ENCODE peak calls at places on chromosomes 1 and 21, in seven cellular contexts. T is esophagus muscularis mucosa, Q is osteoblast, J is A549, D is Panc1, R is adrenal gland, V is pancreas. U is an unnamed sample.

GRCh38 chr1:196115641-196116040 is 492.6 kb downstream of the KCNT2 start:
- DNase-seq in T (no peak), Q (peak; percentile 25), J (no peak), D (no peak), R (peak; percentile 44), V (peak; percentile 5), U (no peak)

GRCh38 chr1:29455781-29456180 is 219.5 kb downstream of the PTPRU start:
- DNase-seq in T (no peak), Q (peak; percentile 36), J (no peak), D (no peak), R (no peak), V (no peak), U (no peak)

GRCh38 chr1:225612265-225612664 is 40.7 kb downstream of the ENAH start:
- DNase-seq in T (no peak), Q (no peak), J (no peak), D (no peak), R (no peak), V (no peak), U (no peak)

GRCh38 chr1:184755226-184756065 is 788 bp upstream of the EDEM3 start:
- DNase-seq in T (no peak), Q (peak; percentile 22), J (peak; percentile 7), D (peak; percentile 5), R (no peak), V (no peak), U (peak; percentile 49)

GRCh38 chr1:98940680-98941079 is 64.0 kb downstream of the PLPPR5 start:
- DNase-seq in T (no peak), Q (peak; percentile 73), J (no peak), D (no peak), R (no peak), V (no peak), U (no peak)

GRCh38 chr1:1759456-1760344 is 18.6 kb downstream of the NADK start:
- DNase-seq in T (no peak), Q (peak; percentile 21), J (no peak), D (no peak), R (peak; percentile 39), V (no peak), U (peak; percentile 81)

GRCh38 chr21:41375875-41376274 is 14.0 kb downstream of the MX2 start:
- DNase-seq in T (no peak), Q (no peak), J (no peak), D (no peak), R (no peak), V (no peak), U (no peak)

GRCh38 chr1:41365772-41366427 is 4.7 kb downstream of the FOXO6 start:
- DNase-seq in T (no peak), Q (peak; percentile 82), J (no peak), D (no peak), R (no peak), V (no peak), U (no peak)

GRCh38 chr1:240562111-240562590 is 49.8 kb downstream of the GREM2 start:
- DNase-seq in T (no peak), Q (no peak), J (no peak), D (no peak), R (no peak), V (no peak), U (no peak)

GRCh38 chr1:229229137-229229720 is 41.7 kb upstream of the RAB4A start:
- DNase-seq in T (no peak), Q (no peak), J (peak; percentile 60), D (no peak), R (no peak), V (peak; percentile 42), U (no peak)

GRCh38 chr1:202192770-202193613 is 607 bp upstream of the LGR6 start:
- DNase-seq in T (no peak), Q (peak; percentile 97), J (peak; percentile 64), D (no peak), R (peak; percentile 67), V (peak; percentile 28), U (peak; percentile 82)

GRCh38 chr1:17596651-17597509 is 57.4 kb downstream of the ARHGEF10L start:
- DNase-seq in T (no peak), Q (peak; percentile 63), J (no peak), D (no peak), R (no peak), V (no peak), U (peak; percentile 90)

GRCh38 chr21:34630536-34631143 is 15.7 kb upstream of the RCAN1 start:
- DNase-seq in T (no peak), Q (peak; percentile 80), J (peak; percentile 41), D (peak; percentile 42), R (no peak), V (peak; percentile 24), U (no peak)

GRCh38 chr1:47590523-47591225 is 152.8 kb downstream of the FOXD2 start:
- DNase-seq in T (peak; percentile 84), Q (no peak), J (no peak), D (no peak), R (no peak), V (no peak), U (no peak)

GRCh38 chr1:112508242-112509004 is at the start of gene WNT2B:
- DNase-seq in T (no peak), Q (peak; percentile 90), J (peak; percentile 24), D (no peak), R (no peak), V (peak; percentile 24), U (peak; percentile 69)

GRCh38 chr1:82000221-82000620 is 199.5 kb downstream of the ADGRL2 start:
- DNase-seq in T (no peak), Q (no peak), J (no peak), D (no peak), R (no peak), V (no peak), U (no peak)

GRCh38 chr1:214719207-214719606 is 116.2 kb downstream of the CENPF start:
- DNase-seq in T (no peak), Q (no peak), J (no peak), D (no peak), R (no peak), V (no peak), U (no peak)

DNA sequence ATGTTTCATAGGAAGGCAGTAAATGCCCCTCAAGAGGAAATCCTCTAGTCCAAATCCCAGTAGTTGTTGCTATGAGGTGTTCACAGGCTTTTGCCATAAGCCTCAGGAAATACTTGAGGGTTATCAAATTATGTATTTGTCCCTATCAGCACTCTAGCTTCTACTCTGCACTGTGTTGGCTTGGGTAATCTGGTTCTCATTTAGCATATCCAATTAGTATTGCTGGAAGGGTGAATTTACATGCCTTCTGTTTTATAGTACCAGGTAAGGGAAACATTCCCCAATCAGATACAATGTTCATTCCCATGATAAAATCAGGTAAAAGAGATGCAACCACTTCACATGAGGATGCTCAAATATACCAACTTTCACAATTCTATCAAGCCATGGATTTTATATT is 211.2 kb downstream of the S1PR1 start:
- DNase-seq in T (no peak), Q (no peak), J (no peak), D (no peak), R (no peak), V (no peak), U (no peak)
- H3K4me3 ChIP-seq in T (no peak overlapping the region), Q (no peak overlapping the region), J (no peak overlapping the region), D (no peak overlapping the region), R (no peak overlapping the region), V (no peak overlapping the region), U (no peak overlapping the region)

GRCh38 chr1:235809949-235810348 is 56.8 kb downstream of the LYST start:
- DNase-seq in T (no peak), Q (no peak), J (no peak), D (no peak), R (no peak), V (no peak), U (no peak)
- TF ChIP-seq CTCF in T (no peak), Q (no peak), J (no peak), D (no peak), R (no peak), V (no peak), U (no peak)

GRCh38 chr1:198228925-198229324 is 72.1 kb downstream of the NEK7 start:
- DNase-seq in T (no peak), Q (no peak), J (no peak), D (no peak), R (no peak), V (no peak), U (no peak)

GRCh38 chr1:198234511-198235251 is 77.9 kb downstream of the NEK7 start:
- DNase-seq in T (no peak), Q (peak; percentile 43), J (no peak), D (no peak), R (no peak), V (no peak), U (no peak)

GRCh38 chr1:198231776-198232175 is 75.0 kb downstream of the NEK7 start:
- DNase-seq in T (no peak), Q (no peak), J (no peak), D (no peak), R (no peak), V (no peak), U (no peak)

GRCh38 chr1:198232407-198232806 is 75.6 kb downstream of the NEK7 start:
- DNase-seq in T (no peak), Q (no peak), J (no peak), D (no peak), R (no peak), V (no peak), U (no peak)

GRCh38 chr1:198232940-198233675 is 76.3 kb downstream of the NEK7 start:
- DNase-seq in T (no peak), Q (no peak), J (no peak), D (no peak), R (no peak), V (no peak), U (no peak)
- H3K4me1 ChIP-seq in T (peaks cover 22% of the 10 kb centered on the region), Q (peaks cover 42% of the 10 kb centered on the region), J (peaks cover 19% of the 10 kb centered on the region), D (peaks cover 9% of the 10 kb centered on the region), R (peaks cover 53% of the 10 kb centered on the region), V (no peaks in the 10 kb centered on the region), U (peaks cover 11% of the 10 kb centered on the region)

DNA sequence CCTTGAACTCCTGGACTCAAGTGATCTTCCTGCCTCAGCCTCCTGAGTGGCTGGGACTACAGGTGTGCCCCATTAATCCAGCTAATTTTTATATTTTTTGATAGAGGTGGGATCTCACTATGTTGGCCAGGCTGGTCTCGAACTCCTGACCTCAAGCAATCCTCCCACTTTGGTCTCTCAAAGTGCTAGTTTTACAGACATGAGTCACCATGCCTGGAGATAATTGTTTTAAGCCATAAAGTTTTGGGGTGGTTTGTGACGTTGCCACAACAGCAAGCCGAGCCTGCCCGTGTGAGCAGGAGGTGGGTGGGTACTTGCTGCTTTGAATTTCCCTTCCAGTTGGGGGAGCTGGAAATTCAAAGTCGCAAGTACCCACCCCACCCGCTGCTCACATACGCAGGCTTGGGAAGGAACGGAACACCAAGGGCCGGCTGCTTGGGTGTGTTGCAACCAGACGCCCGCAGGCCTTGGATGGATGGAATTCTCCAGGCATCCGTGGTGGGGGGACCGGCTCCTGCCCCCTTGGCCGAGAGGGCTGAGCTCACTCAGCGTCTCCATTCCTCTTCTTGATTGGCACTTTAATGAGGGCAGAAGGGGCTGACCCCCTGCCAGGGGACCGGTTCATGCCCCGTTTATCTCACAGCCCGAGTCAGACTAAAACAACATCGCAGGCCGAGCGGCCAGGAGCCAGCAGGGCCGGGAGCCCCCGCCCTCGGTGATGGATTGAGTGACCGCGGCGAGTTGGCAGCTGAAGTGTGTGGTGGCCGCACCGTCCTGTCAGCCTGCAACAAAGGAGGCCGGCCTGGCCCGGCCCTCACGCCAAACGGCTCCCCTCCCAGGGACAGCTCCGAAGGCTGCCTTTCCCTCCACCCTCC is 78.1 kb downstream of the DHRS3 start:
- DNase-seq in T (peak; percentile 97), Q (peak; percentile 94), J (no peak), D (no peak), R (peak; percentile 72), V (no peak), U (peak; percentile 55)
- H3K4me3 ChIP-seq in T (peak overlapping the region; percentile 26), Q (peak overlapping the region; percentile 18), J (no peak overlapping the region), D (no peak overlapping the region), R (no peak overlapping the region), V (no peak overlapping the region), U (no peak overlapping the region)